ENCODE peak calls at places on chromosome 14, in five cellular contexts. One of them, this sample, is unnamed.

GRCh38 chr14:74977901-74978385 is 22.5 kb upstream of the PGF start:
- DNase-seq in A549: no peak
- DNase-seq in K562: peak
- DNase-seq in HepG2: no peak
- DNase-seq in GM12878: no peak
- DNase-seq in this sample: no peak

GRCh38 chr14:26605602-26606001 is 7.8 kb upstream of the NOVA1 start:
- DNase-seq in A549: no peak
- DNase-seq in K562: no peak
- DNase-seq in HepG2: no peak
- DNase-seq in GM12878: no peak
- DNase-seq in this sample: no peak

GRCh38 chr14:24407608-24408325 is 9.0 kb downstream of the NYNRIN start:
- DNase-seq in A549: no peak
- DNase-seq in K562: no peak
- DNase-seq in HepG2: no peak
- DNase-seq in GM12878: no peak
- DNase-seq in this sample: no peak

GRCh38 chr14:77324816-77325745 is 4.2 kb downstream of the GSTZ1 start:
- DNase-seq in A549: no peak
- DNase-seq in K562: no peak
- DNase-seq in HepG2: no peak
- DNase-seq in GM12878: no peak
- DNase-seq in this sample: no peak

GRCh38 chr14:103157969-103158368 is 34.7 kb downstream of the TNFAIP2 start:
- DNase-seq in A549: no peak
- DNase-seq in K562: no peak
- DNase-seq in HepG2: no peak
- DNase-seq in GM12878: no peak
- DNase-seq in this sample: no peak

GRCh38 chr14:100899841-100900771 is 3.4 kb downstream of the RTL1 start:
- DNase-seq in A549: no peak
- DNase-seq in K562: peak
- DNase-seq in HepG2: peak
- DNase-seq in GM12878: no peak
- DNase-seq in this sample: peak

GRCh38 chr14:76781648-76782051 is 20.4 kb downstream of the VASH1 start:
- DNase-seq in A549: no peak
- DNase-seq in K562: no peak
- DNase-seq in HepG2: no peak
- DNase-seq in GM12878: no peak
- DNase-seq in this sample: no peak

GRCh38 chr14:53695692-53696091 is 260.9 kb downstream of the BMP4 start:
- DNase-seq in A549: no peak
- DNase-seq in K562: no peak
- DNase-seq in HepG2: no peak
- DNase-seq in GM12878: no peak
- DNase-seq in this sample: no peak

GRCh38 chr14:88168498-88169165 is 154.4 kb downstream of the KCNK10 start:
- DNase-seq in A549: peak
- DNase-seq in K562: peak
- DNase-seq in HepG2: peak
- DNase-seq in GM12878: no peak
- DNase-seq in this sample: peak

GRCh38 chr14:90681889-90682429 is 134.3 kb downstream of the TTC7B start:
- DNase-seq in A549: no peak
- DNase-seq in K562: no peak
- DNase-seq in HepG2: no peak
- DNase-seq in GM12878: no peak
- DNase-seq in this sample: no peak

GRCh38 chr14:71247106-71247505 is 339.8 kb downstream of the PCNX1 start:
- DNase-seq in A549: no peak
- DNase-seq in K562: no peak
- DNase-seq in HepG2: no peak
- DNase-seq in GM12878: no peak
- DNase-seq in this sample: no peak

GRCh38 chr14:50007123-50007903 is 109.1 kb downstream of the VCPKMT start:
- DNase-seq in A549: peak
- DNase-seq in K562: no peak
- DNase-seq in HepG2: no peak
- DNase-seq in GM12878: no peak
- DNase-seq in this sample: peak

GRCh38 chr14:88245321-88245720 is 77.7 kb downstream of the KCNK10 start:
- DNase-seq in A549: no peak
- DNase-seq in K562: no peak
- DNase-seq in HepG2: no peak
- DNase-seq in GM12878: no peak
- DNase-seq in this sample: peak

GRCh38 chr14:89121961-89122675 is 294.9 kb downstream of the FOXN3 start:
- DNase-seq in A549: no peak
- DNase-seq in K562: no peak
- DNase-seq in HepG2: no peak
- DNase-seq in GM12878: no peak
- DNase-seq in this sample: peak

GRCh38 chr14:99047436-99048110 is 224.4 kb downstream of the BCL11B start:
- DNase-seq in A549: no peak
- DNase-seq in K562: no peak
- DNase-seq in HepG2: no peak
- DNase-seq in GM12878: no peak
- DNase-seq in this sample: no peak

DNA sequence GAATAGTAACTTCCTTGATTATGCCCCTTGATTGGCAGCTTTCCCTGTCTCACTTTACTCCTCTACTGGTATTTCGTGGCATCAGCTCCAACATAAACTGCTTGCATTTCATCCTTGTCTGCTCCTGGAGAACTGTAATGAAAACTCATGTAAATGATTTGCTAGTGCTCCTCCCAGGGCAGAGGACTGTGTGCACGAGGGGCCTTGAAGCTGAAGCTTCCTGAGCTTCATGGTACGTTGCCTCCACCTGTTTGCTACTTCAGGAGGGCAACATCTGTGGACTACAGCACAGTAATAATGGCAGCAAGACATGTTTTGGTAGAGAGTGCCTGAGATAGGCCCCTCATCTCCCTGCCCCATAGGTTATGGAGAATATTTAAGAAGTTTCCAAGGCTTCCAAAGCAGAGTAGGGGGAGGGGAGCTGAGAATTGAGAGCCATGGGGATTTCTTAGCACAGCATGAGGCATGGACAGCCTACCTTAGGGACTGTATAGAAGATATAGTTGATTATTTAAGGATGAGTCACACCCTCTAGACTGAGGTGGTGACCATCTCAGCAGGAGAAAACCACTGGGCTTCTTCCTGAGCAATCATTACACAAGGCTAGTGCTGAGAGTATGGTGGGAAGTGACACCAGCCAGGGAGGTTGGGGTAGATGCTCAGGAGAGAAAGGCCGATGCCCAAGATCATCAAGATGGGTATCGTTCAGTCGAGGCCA is 29.5 kb downstream of the CCDC198 start:
- DNase-seq in A549: peak
- DNase-seq in K562: no peak
- DNase-seq in HepG2: no peak
- DNase-seq in GM12878: no peak
- DNase-seq in this sample: no peak
- TF ChIP-seq JUNB in A549: no peak
- TF ChIP-seq JUNB in K562: no peak
- TF ChIP-seq JUNB in HepG2: no peak
- TF ChIP-seq JUNB in GM12878: no peak
- TF ChIP-seq JUNB in this sample: no peak

GRCh38 chr14:69610020-69610858 is 1.2 kb upstream of the SUSD6 start:
- DNase-seq in A549: no peak
- DNase-seq in K562: no peak
- DNase-seq in HepG2: no peak
- DNase-seq in GM12878: no peak
- DNase-seq in this sample: no peak
- TF ChIP-seq JUNB in A549: no peak
- TF ChIP-seq JUNB in K562: no peak
- TF ChIP-seq JUNB in HepG2: no peak
- TF ChIP-seq JUNB in GM12878: no peak
- TF ChIP-seq JUNB in this sample: no peak

DNA sequence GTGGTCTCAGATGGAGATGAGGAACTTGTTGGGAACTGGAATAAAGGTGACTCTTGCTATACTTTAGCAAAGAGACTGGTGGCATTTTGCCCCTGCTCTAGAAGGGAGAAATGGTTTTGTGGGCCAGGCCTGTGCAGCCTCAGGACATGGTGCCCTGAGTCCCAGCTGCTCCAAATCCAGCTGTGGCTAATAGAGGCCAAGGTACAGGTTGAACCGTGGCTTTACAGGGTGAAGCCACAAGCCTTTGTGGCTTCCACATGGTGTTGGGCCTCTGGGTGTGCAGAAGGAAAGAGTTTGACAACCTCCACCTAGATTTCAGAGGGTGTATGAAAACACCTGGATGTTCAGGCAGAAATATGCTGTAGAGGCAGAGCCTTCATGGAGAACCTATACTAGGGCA is 586.0 kb downstream of the FLRT2 start:
- DNase-seq in A549: no peak
- DNase-seq in K562: no peak
- DNase-seq in HepG2: no peak
- DNase-seq in GM12878: no peak
- DNase-seq in this sample: no peak
- TF ChIP-seq JUNB in A549: no peak
- TF ChIP-seq JUNB in K562: no peak
- TF ChIP-seq JUNB in HepG2: no peak
- TF ChIP-seq JUNB in GM12878: no peak
- TF ChIP-seq JUNB in this sample: no peak

GRCh38 chr14:32020882-32021281 is 56.2 kb upstream of the ARHGAP5 start:
- DNase-seq in A549: no peak
- DNase-seq in K562: peak
- DNase-seq in HepG2: no peak
- DNase-seq in GM12878: no peak
- DNase-seq in this sample: no peak
- TF ChIP-seq JUNB in A549: no peak
- TF ChIP-seq JUNB in K562: no peak
- TF ChIP-seq JUNB in HepG2: no peak
- TF ChIP-seq JUNB in GM12878: no peak
- TF ChIP-seq JUNB in this sample: no peak

This sample was measured in GM23338.